ENCODE peak calls at places on chromosomes 16 and 17, in five cellular contexts. G, W, J, K and T are unnamed samples.
A peak's percentile ranks its signal among the peaks of the same experiment; 100 is the strongest.

GRCh38 chr17:50683434-50684287 is 24.1 kb downstream of the ANKRD40 start:
- DNase-seq in G (no peak), W (no peak), J (no peak), K (no peak), T (no peak)

GRCh38 chr16:81366316-81366932 is 51.7 kb downstream of the GAN start:
- DNase-seq in G (no peak), W (peak; percentile 14), J (peak; percentile 60), K (no peak), T (peak; percentile 8)

GRCh38 chr17:82297280-82297803 is 20.1 kb downstream of the CD7 start:
- DNase-seq in G (no peak), W (no peak), J (peak; percentile 85), K (peak; percentile 86), T (no peak)

GRCh38 chr16:28291651-28292626 is at the start of gene SBK1:
- DNase-seq in G (no peak), W (peak; percentile 99), J (peak; percentile 86), K (peak; percentile 63), T (peak; percentile 94)

GRCh38 chr16:46731691-46732555 is 16.2 kb downstream of the MYLK3 start:
- DNase-seq in G (no peak), W (no peak), J (no peak), K (no peak), T (no peak)

GRCh38 chr17:15377608-15378007 is 36.2 kb upstream of the TEKT3 start:
- DNase-seq in G (no peak), W (no peak), J (no peak), K (peak; percentile 63), T (no peak)

GRCh38 chr16:4947722-4948503 is 10.2 kb upstream of the SEC14L5 start:
- DNase-seq in G (no peak), W (no peak), J (no peak), K (no peak), T (no peak)

GRCh38 chr17:65931246-65932149 is 260.4 kb downstream of the CEP112 start:
- DNase-seq in G (no peak), W (no peak), J (no peak), K (no peak), T (no peak)

GRCh38 chr17:49739662-49740271 is 24.2 kb downstream of the FAM117A start:
- DNase-seq in G (peak; percentile 30), W (no peak), J (no peak), K (peak; percentile 14), T (no peak)

GRCh38 chr17:56441331-56441730 is 152.2 kb upstream of the NOG start:
- DNase-seq in G (peak; percentile 16), W (no peak), J (no peak), K (no peak), T (no peak)

GRCh38 chr17:73138541-73139138 is 26.2 kb upstream of the SSTR2 start:
- DNase-seq in G (no peak), W (no peak), J (no peak), K (no peak), T (no peak)